ENCODE peak calls at places on chromosomes 16 and 17, in seven cellular contexts. A, K, B, P, E, F and D are unnamed samples.

GRCh38 chr17:37813753-37814152 is 68.9 kb upstream of the HNF1B start:
- DNase-seq in A (peak; percentile 100), F (no peak), K (peak; percentile 72), E (peak; percentile 59), P (peak; percentile 61), B (no peak), D (peak; percentile 48)

GRCh38 chr16:87241135-87241771 is 75.9 kb downstream of the C16orf95 start:
- DNase-seq in E (no peak), F (no peak), B (peak; percentile 10), K (no peak), P (no peak), A (no peak), D (no peak)

GRCh38 chr16:89402962-89403361 is 87.4 kb downstream of the ANKRD11 start:
- DNase-seq in P (no peak), E (peak; percentile 56), B (no peak), K (no peak), A (no peak), F (no peak), D (no peak)

GRCh38 chr16:31082368-31083045 is 6.2 kb downstream of the PRSS53 start:
- DNase-seq in P (no peak), B (no peak), K (no peak), E (no peak), F (peak; percentile 57), A (no peak), D (no peak)

GRCh38 chr17:65109990-65110680 is 27.0 kb upstream of the RGS9 start:
- DNase-seq in K (no peak), B (no peak), F (no peak), P (peak; percentile 48), A (peak; percentile 76), E (no peak), D (no peak)

GRCh38 chr17:55811536-55811935 is 60.7 kb downstream of the PCTP start:
- DNase-seq in K (no peak), B (no peak), F (no peak), E (peak; percentile 38), P (no peak), A (no peak), D (peak; percentile 39)

GRCh38 chr17:68289473-68289872 is 1.5 kb downstream of the SLC16A6 start:
- DNase-seq in E (no peak), K (no peak), P (peak; percentile 75), A (no peak), F (no peak), B (no peak), D (no peak)

GRCh38 chr17:28961391-28961790 is 10.1 kb upstream of the PHF12 start:
- DNase-seq in E (no peak), K (no peak), F (peak; percentile 36), B (no peak), P (no peak), A (no peak), D (no peak)

GRCh38 chr17:49217651-49218413 is 7.3 kb downstream of the ABI3 start:
- DNase-seq in E (no peak), A (no peak), B (no peak), P (no peak), K (no peak), F (peak; percentile 93), D (no peak)

GRCh38 chr16:51268237-51268636 is 117.2 kb upstream of the SALL1 start:
- DNase-seq in A (no peak), B (no peak), E (no peak), P (no peak), K (no peak), F (no peak), D (no peak)

GRCh38 chr17:30422171-30422570 is 43.4 kb downstream of the CPD start:
- DNase-seq in P (no peak), B (no peak), E (no peak), F (no peak), A (no peak), K (no peak), D (no peak)

GRCh38 chr17:30426292-30426691 is 47.6 kb downstream of the CPD start:
- DNase-seq in A (peak; percentile 23), E (peak; percentile 60), F (no peak), P (peak; percentile 7), K (no peak), B (no peak), D (no peak)

DNA sequence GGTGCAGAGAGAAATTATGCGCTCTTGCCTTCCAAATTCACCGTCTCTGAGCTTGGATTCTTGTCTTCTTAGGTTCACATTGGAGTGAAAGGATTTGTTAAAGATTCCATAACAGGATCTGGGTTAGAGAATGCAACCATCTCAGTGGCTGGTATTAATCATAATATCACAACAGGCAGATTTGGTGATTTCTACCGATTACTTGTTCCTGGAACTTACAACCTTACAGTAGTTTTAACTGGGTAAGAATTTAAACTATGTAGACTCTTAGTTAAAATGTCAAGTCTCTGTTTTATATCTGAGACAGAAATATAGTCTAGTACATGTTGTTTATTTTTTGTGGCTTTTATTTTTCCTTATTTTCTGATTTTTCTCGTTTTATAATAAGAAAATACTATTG is 42.9 kb downstream of the CPD start:
- DNase-seq in B (no peak), A (peak; percentile 5), E (no peak), K (no peak), F (no peak), P (no peak), D (no peak)
- TF ChIP-seq CTCF in B (no peak), A (no peak), E (no peak), K (no peak), F (no peak), P (no peak), D (no peak)

GRCh38 chr17:7887038-7887481 is 1.5 kb upstream of the CHD3 start:
- DNase-seq in E (no peak), F (no peak), P (no peak), B (no peak), A (no peak), K (no peak), D (no peak)
- TF ChIP-seq CTCF in E (no peak), F (no peak), P (peak; percentile 36), B (no peak), A (no peak), K (peak; percentile 6), D (peak; percentile 11)

GRCh38 chr17:20774472-20775135 is 195.1 kb downstream of the CDRT15L2 start:
- DNase-seq in K (peak; percentile 9), A (no peak), F (no peak), P (no peak), E (no peak), B (no peak), D (no peak)

GRCh38 chr17:20781260-20781659 is 201.7 kb downstream of the CDRT15L2 start:
- DNase-seq in A (no peak), P (no peak), K (no peak), F (no peak), B (no peak), E (no peak), D (no peak)

GRCh38 chr17:20775331-20775730 is 195.8 kb downstream of the CDRT15L2 start:
- DNase-seq in A (no peak), B (no peak), K (no peak), E (no peak), P (no peak), F (no peak), D (no peak)

GRCh38 chr17:20784100-20784665 is 204.7 kb downstream of the CDRT15L2 start:
- DNase-seq in F (no peak), A (no peak), K (no peak), P (no peak), E (no peak), B (no peak), D (no peak)

DNA sequence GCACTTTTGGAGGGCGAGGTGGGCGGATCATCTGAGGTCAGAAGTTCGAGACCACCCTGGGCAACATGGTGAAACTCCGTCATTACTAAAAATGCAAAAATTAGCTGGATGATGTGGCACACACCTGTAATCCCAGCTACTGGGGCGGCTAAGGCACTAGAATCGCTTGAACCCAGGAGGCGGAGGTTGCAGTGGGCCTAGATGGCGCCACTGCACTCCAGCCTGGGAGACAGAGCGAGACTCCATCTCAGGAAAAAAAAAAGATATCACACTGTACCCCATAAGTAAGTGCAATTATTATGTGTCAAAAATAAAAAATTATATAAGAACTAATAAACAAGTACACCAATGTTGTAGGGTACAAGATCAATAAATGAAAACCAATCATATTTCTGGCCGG is 200.0 kb downstream of the CDRT15L2 start:
- DNase-seq in B (no peak), P (no peak), K (no peak), F (no peak), E (no peak), A (no peak), D (no peak)
- TF ChIP-seq CTCF in B (no peak), P (no peak), K (no peak), F (no peak), E (no peak), A (no peak), D (no peak)

DNA sequence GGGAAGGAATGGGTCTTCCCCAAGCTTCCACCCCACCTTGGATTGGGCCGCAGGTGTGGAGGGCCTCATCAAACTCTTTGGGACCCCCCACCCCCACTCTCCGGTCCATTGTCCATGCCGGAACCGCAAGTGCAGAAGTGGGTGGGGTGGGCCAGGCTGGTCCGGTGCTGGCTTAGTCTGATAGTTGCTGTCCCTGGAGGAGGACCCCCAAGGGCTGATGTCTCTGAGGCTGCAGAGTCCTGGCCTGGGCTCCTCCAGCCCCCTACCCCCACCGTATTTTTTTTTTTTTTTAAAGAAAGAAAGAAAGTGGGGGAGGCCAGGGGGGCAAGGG is 7.1 kb upstream of the ATXN7L3 start:
- DNase-seq in F (no peak), E (no peak), K (no peak), P (no peak), A (no peak), B (no peak), D (no peak)
- TF ChIP-seq CTCF in F (no peak), E (no peak), K (peak; percentile 0), P (no peak), A (no peak), B (no peak), D (no peak)